ENCODE peak calls at places on chromosomes 5 and 9, in four cellular contexts. L is stimulated activated CD8-positive, alpha-beta memory T cell treated with anti-CD3 and anti-CD28 coated beads, Interleukin-4, amount 100 ng/mL, for 4 hours; P is GM10248; Y is activated CD4-positive, alpha-beta T cell treated with anti-CD3 and anti-CD28 coated beads, Interleukin-2, amount 50 U/mL, for 1 hour. N is an unnamed sample.

GRCh38 chr5:89229331-89230070 is 346.5 kb upstream of the MEF2C start:
- DNase-seq in P (no peak), L (no peak), Y (no peak), N (no peak)

GRCh38 chr9:37515620-37516258 is 30.0 kb downstream of the POLR1E start:
- DNase-seq in P (no peak), Y (no peak), L (no peak), N (no peak)

GRCh38 chr9:97758334-97758916 is 61.3 kb upstream of the XPA start:
- DNase-seq in Y (no peak), L (no peak), P (no peak), N (no peak)

GRCh38 chr5:74915488-74915887 is 49.3 kb upstream of the FAM169A start:
- DNase-seq in L (no peak), Y (no peak), P (no peak), N (no peak)

GRCh38 chr5:40260351-40260750 is 419.4 kb upstream of the PTGER4 start:
- DNase-seq in Y (no peak), L (no peak), P (no peak), N (no peak)

GRCh38 chr9:87711857-87712800 is 13.8 kb upstream of the CTSL start:
- DNase-seq in P (no peak), Y (no peak), L (no peak), N (no peak)

GRCh38 chr9:121259935-121260334 is 8.0 kb upstream of the GSN start:
- DNase-seq in P (no peak), Y (no peak), L (no peak), N (no peak)

GRCh38 chr5:33167541-33167940 is 273.2 kb upstream of the TARS1 start:
- DNase-seq in Y (no peak), P (no peak), L (no peak), N (no peak)

GRCh38 chr9:78207319-78207718 is 28.6 kb upstream of the CEP78 start:
- DNase-seq in Y (no peak), L (no peak), P (no peak), N (no peak)

GRCh38 chr9:118896356-118897000 is 472.8 kb downstream of the BRINP1 start:
- DNase-seq in P (no peak), L (no peak), Y (no peak), N (peak)